ENCODE peak calls at places on chromosomes 3 and 15, in five cellular contexts. W is GM12878, L is K562, M is H1, U is T47D. E is an unnamed sample.

GRCh38 chr15:63210151-63211051 is 21.0 kb downstream of the RAB8B start:
- DNase-seq in L (no peak), M (no peak), W (no peak), U (no peak), E (no peak)

GRCh38 chr15:40093224-40093842 is 15.3 kb downstream of the BMF start:
- DNase-seq in U (no peak), W (no peak), M (no peak), L (no peak), E (no peak)

GRCh38 chr3:196979545-196979944 is 10.9 kb upstream of the PIGZ start:
- DNase-seq in L (no peak), W (no peak), U (no peak), M (no peak), E (no peak)

GRCh38 chr15:66156310-66156975 is 97.1 kb downstream of the MEGF11 start:
- DNase-seq in M (no peak), L (no peak), W (no peak), U (no peak), E (no peak)

GRCh38 chr3:189787622-189788021 is 156.4 kb downstream of the TP63 start:
- DNase-seq in L (no peak), M (no peak), W (no peak), U (no peak), E (no peak)

GRCh38 chr3:117355566-117355965 is 646.0 kb downstream of the TUSC7 start:
- DNase-seq in U (no peak), W (no peak), M (peak), L (peak), E (no peak)

GRCh38 chr3:193544289-193544688 is 10.4 kb downstream of the ATP13A4 start:
- DNase-seq in L (no peak), M (no peak), W (no peak), U (no peak), E (no peak)

GRCh38 chr3:197554562-197555280 is 1.0 kb downstream of the BDH1 start:
- DNase-seq in L (no peak), U (peak), W (peak), M (peak), E (peak)

GRCh38 chr3:14228611-14229470 is 50.2 kb downstream of the LSM3 start:
- DNase-seq in U (no peak), L (no peak), W (no peak), M (no peak), E (no peak)

GRCh38 chr15:60412807-60413597 is 15.2 kb upstream of the ANXA2 start:
- DNase-seq in M (no peak), L (no peak), U (no peak), W (no peak), E (no peak)

GRCh38 chr15:63986751-63987341 is 59.4 kb downstream of the DAPK2 start:
- DNase-seq in W (peak), U (no peak), M (no peak), L (no peak), E (no peak)

GRCh38 chr3:183427206-183428139 is 946 bp downstream of the MCF2L2 start:
- DNase-seq in W (no peak), U (no peak), L (no peak), M (no peak), E (no peak)

GRCh38 chr3:6438031-6438430 is 422.9 kb upstream of the GRM7 start:
- DNase-seq in W (no peak), M (no peak), U (no peak), L (no peak), E (no peak)

DNA sequence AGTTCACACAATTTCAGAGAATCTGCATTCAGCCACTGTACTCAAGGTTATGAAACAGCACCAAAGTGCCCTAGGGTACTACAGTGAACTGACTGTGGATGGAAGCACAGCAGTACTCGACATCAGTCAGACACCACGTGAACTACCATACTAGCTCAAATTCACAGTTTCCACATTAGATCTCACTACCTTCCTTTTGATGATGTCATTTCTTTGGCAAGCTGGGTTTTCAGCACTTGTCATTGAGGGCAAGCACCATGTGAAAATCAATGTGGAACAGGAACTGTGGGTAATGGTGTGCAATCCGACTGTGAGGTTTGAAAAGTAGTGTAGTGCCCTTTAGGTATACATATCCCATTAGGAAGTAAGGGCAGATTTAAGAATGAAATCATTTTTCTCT is 110.5 kb upstream of the BFSP2 start:
- DNase-seq in W (no peak), M (no peak), L (no peak), U (no peak), E (no peak)
- TF ChIP-seq JUND in W (no peak), M (no peak), L (no peak), U (no peak), E (no peak)

GRCh38 chr3:16429086-16429485 is 84.4 kb downstream of the RFTN1 start:
- DNase-seq in W (no peak), L (no peak), U (no peak), M (no peak), E (no peak)

GRCh38 chr3:16430717-16431630 is 82.5 kb downstream of the RFTN1 start:
- DNase-seq in W (peak), M (no peak), L (no peak), U (no peak), E (no peak)

GRCh38 chr3:16433701-16434151 is 79.8 kb downstream of the RFTN1 start:
- DNase-seq in M (no peak), W (peak), L (no peak), U (no peak), E (no peak)

GRCh38 chr3:16437640-16438039 is 75.9 kb downstream of the RFTN1 start:
- DNase-seq in U (no peak), M (no peak), W (no peak), L (no peak), E (no peak)

DNA sequence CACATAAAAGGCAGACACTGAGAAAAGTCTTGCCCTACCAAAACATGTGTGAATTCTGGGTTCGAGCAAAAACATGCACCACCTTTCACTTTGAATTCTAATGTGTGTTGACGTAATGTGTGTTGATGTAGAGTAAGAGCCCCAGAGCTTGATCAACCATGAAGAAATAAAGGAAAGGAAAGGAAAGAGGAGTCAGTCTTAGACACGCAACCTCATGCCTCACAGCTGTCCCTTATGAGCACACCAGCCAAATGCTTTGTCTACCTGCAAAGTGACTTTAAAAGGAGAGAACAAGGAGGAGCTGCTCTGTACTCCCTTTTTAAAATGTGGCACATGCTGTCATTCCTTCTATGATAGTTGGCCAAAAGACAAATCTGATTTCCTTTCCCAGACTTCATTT is 80.8 kb downstream of the RFTN1 start:
- DNase-seq in L (no peak), M (no peak), W (no peak), U (no peak), E (no peak)
- TF ChIP-seq JUND in L (no peak), M (no peak), W (no peak), U (no peak), E (no peak)

DNA sequence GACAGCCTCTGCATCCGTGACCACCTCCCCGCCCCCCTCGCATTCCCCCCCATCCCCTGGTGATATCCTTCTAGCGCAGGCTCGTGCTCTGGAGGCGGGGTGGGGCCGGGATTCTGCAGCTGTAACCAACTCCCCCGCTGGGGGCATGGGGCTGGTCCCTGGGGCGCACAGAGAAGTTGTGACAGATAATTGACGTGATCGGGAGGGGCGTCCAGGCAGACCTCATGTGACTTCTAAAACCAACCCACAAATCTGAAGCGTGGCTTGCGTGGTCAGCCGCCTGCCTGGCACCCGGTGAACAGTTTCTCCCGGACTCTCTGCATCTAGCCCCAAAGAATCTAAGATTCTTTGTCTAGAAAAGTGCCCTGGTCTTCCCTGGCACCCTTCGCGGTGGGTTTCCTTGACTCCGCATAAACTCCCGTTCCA is 100.6 kb upstream of the IGF1R start:
- DNase-seq in W (no peak), U (no peak), M (peak), L (no peak), E (no peak)
- TF ChIP-seq JUND in W (no peak), U (no peak), M (no peak), L (no peak), E (no peak)

DNA sequence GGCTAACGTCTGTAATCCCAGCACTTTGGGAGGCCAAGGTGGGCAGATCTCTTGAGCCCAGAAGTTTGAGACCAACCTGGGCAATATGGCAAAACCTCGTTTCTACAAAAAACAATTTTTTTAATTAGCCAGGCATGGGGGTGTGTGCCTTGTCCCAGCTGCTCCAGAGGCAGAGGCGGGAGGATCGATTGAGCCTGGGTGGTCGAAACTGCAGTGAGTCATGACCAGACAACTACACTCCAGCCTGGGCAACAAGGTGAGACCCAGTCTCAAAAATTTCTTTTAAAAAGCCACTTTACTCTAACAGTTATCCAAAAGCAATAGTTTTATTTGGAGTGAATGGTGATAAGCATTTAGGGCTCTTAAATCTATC is 12.5 kb downstream of the TRIM59 start:
- DNase-seq in L (no peak), W (no peak), M (no peak), U (no peak), E (no peak)
- TF ChIP-seq JUND in L (no peak), W (no peak), M (no peak), U (no peak), E (no peak)